ENCODE peak calls at places on chromosomes 2 and 18, in four cellular contexts. T, S, C and O are unnamed samples.

GRCh38 chr2:27356056-27356381 is 545 bp downstream of the GTF3C2 start:
- DNase-seq in T (peak; percentile 69), S (peak; percentile 26), C (no peak), O (no peak)

GRCh38 chr18:48891721-48892120 is 59.0 kb downstream of the SMAD7 start:
- DNase-seq in T (peak; percentile 19), S (no peak), C (no peak), O (no peak)

GRCh38 chr2:219289537-219290361 is 10.6 kb downstream of the DNAJB2 start:
- DNase-seq in T (peak; percentile 90), S (peak; percentile 78), C (no peak), O (no peak)

GRCh38 chr2:29058082-29058481 is 16.2 kb downstream of the PCARE start:
- DNase-seq in T (no peak), S (no peak), C (no peak), O (no peak)

GRCh38 chr2:219533930-219534661 is 9.5 kb downstream of the CHPF start:
- DNase-seq in T (no peak), S (no peak), C (no peak), O (no peak)

GRCh38 chr2:112679484-112679883 is 33.7 kb downstream of the SLC20A1 start:
- DNase-seq in T (no peak), S (no peak), C (no peak), O (no peak)

GRCh38 chr2:142824756-142825155 is 52.7 kb upstream of the KYNU start:
- DNase-seq in T (no peak), S (no peak), C (no peak), O (no peak)

GRCh38 chr2:231410293-231411004 is 14.9 kb downstream of the B3GNT7 start:
- DNase-seq in T (no peak), S (no peak), C (no peak), O (no peak)

GRCh38 chr18:13216092-13216582 is 2.4 kb upstream of the LDLRAD4 start:
- DNase-seq in T (peak; percentile 92), S (peak; percentile 66), C (peak; percentile 42), O (no peak)

GRCh38 chr2:221629478-221629877 is 57.4 kb upstream of the EPHA4 start:
- DNase-seq in T (no peak), S (peak; percentile 72), C (no peak), O (no peak)

GRCh38 chr2:119111115-119111975 is 47.2 kb downstream of the C1QL2 start:
- DNase-seq in T (peak; percentile 21), S (no peak), C (no peak), O (peak; percentile 1)

GRCh38 chr18:936941-937340 is 32.3 kb downstream of the ADCYAP1 start:
- DNase-seq in T (no peak), S (no peak), C (no peak), O (no peak)

GRCh38 chr2:224036731-224037376 is 2.2 kb downstream of the SERPINE2 start:
- DNase-seq in T (no peak), S (no peak), C (no peak), O (no peak)

GRCh38 chr2:179440642-179441251 is 176.1 kb upstream of the SESTD1 start:
- DNase-seq in T (no peak), S (no peak), C (peak; percentile 40), O (no peak)

GRCh38 chr2:151614606-151615306 is 119.5 kb downstream of the NEB start:
- DNase-seq in T (no peak), S (no peak), C (no peak), O (no peak)

GRCh38 chr2:138502253-138503086 is 900 bp downstream of the SPOPL start:
- DNase-seq in T (no peak), S (no peak), C (no peak), O (no peak)

GRCh38 chr2:72143441-72144356 is 4.0 kb downstream of the CYP26B1 start:
- DNase-seq in T (peak; percentile 64), S (no peak), C (no peak), O (no peak)

GRCh38 chr18:67151366-67151765 is 365.2 kb downstream of the DSEL start:
- DNase-seq in T (no peak), S (no peak), C (no peak), O (no peak)

GRCh38 chr2:232235206-232235605 is 143.3 kb upstream of the ALPP start:
- DNase-seq in T (no peak), S (no peak), C (no peak), O (no peak)

GRCh38 chr2:4424153-4424552 is 720.8 kb downstream of the DCDC2C start:
- DNase-seq in T (no peak), S (no peak), C (no peak), O (no peak)

GRCh38 chr2:172079838-172080640 is 5.3 kb upstream of the DLX1 start:
- DNase-seq in T (no peak), S (no peak), C (no peak), O (no peak)